ENCODE peak calls at places on chromosomes 13 and 19, in six cellular contexts. J is Calu3; C is activated gamma-delta T cell treated with Interleukin-2 at 50 U/mL for 16 hours; O is activated CD8-positive, alpha-beta memory T cell treated with anti-CD3 and anti-CD28 coated beads for 1 hour; Z is T-cell; Q is stimulated activated CD8-positive, alpha-beta memory T cell treated with anti-CD3 and anti-CD28 coated beads, Interleukin-12 subunit alpha, Interleukin-12 subunit beta, amount 100 ng/mL, for 4 hours. K is an unnamed sample.

GRCh38 chr13:113650731-113651148 is 7.3 kb downstream of the ATP4B start:
- DNase-seq in J (no peak), C (no peak), O (no peak), Z (no peak), Q (no peak), K (no peak)

GRCh38 chr19:49113762-49114629 is at the start of gene LIN7B:
- DNase-seq in J (peak), C (peak), O (no peak), Z (peak), Q (peak), K (peak)

GRCh38 chr13:35255241-35255640 is 221.2 kb downstream of the MAB21L1 start:
- DNase-seq in J (no peak), C (no peak), O (no peak), Z (no peak), Q (no peak), K (no peak)

GRCh38 chr13:57633950-57634828 is 2.6 kb downstream of the PCDH17 start:
- DNase-seq in J (no peak), C (no peak), O (no peak), Z (no peak), Q (no peak), K (no peak)

GRCh38 chr13:63041640-63042414 is 1626.2 kb upstream of the PCDH20 start:
- DNase-seq in J (no peak), C (no peak), O (no peak), Z (no peak), Q (no peak), K (peak)

GRCh38 chr13:24693862-24694471 is 13.8 kb downstream of the ATP12A start:
- DNase-seq in J (peak), C (peak), O (no peak), Z (peak), Q (no peak), K (peak)

GRCh38 chr19:13839938-13840750 is 36.8 kb upstream of the NANOS3 start:
- DNase-seq in J (peak), C (peak), O (no peak), Z (peak), Q (no peak), K (peak)

GRCh38 chr13:39490136-39490535 is 112.9 kb downstream of the LHFPL6 start:
- DNase-seq in J (no peak), C (no peak), O (no peak), Z (no peak), Q (no peak), K (no peak)

GRCh38 chr19:8269724-8270123 is 38.4 kb downstream of the CD320 start:
- DNase-seq in J (no peak), C (no peak), O (no peak), Z (no peak), Q (no peak), K (no peak)

GRCh38 chr13:101455863-101456262 is 3.4 kb downstream of the ITGBL1 start:
- DNase-seq in J (no peak), C (no peak), O (no peak), Z (no peak), Q (no peak), K (peak)

GRCh38 chr19:5101871-5102270 is 133.0 kb downstream of the KDM4B start:
- DNase-seq in J (no peak), C (no peak), O (no peak), Z (no peak), Q (no peak), K (no peak)

GRCh38 chr19:35355851-35356460 is 2.3 kb upstream of the FFAR3 start:
- DNase-seq in J (no peak), C (no peak), O (no peak), Z (no peak), Q (no peak), K (no peak)

GRCh38 chr19:17491287-17491686 is 20.2 kb upstream of the PGLS start:
- DNase-seq in J (no peak), C (no peak), O (no peak), Z (no peak), Q (no peak), K (no peak)

GRCh38 chr19:49425922-49426592 is 869 bp downstream of the GFY start:
- DNase-seq in J (peak), C (no peak), O (no peak), Z (no peak), Q (no peak), K (no peak)

GRCh38 chr19:35144600-35145436 is 1.8 kb downstream of the FXYD7 start:
- DNase-seq in J (peak), C (no peak), O (no peak), Z (peak), Q (no peak), K (peak)

GRCh38 chr13:44243198-44243852 is 130.3 kb upstream of the SERP2 start:
- DNase-seq in J (peak), C (peak), O (no peak), Z (no peak), Q (no peak), K (peak)

GRCh38 chr19:21910318-21910717 is 74.3 kb upstream of the ZNF43 start:
- DNase-seq in J (no peak), C (no peak), O (no peak), Z (no peak), Q (no peak), K (peak)

GRCh38 chr19:54207908-54208783 is 7.5 kb downstream of the RPS9 start:
- DNase-seq in J (no peak), C (no peak), O (no peak), Z (no peak), Q (no peak), K (peak)

GRCh38 chr19:39406656-39407393 is at the start of gene ZFP36:
- DNase-seq in J (peak), C (peak), O (peak), Z (peak), Q (peak), K (peak)

GRCh38 chr19:30450945-30451344 is 78.8 kb downstream of the ZNF536 start:
- DNase-seq in J (no peak), C (no peak), O (no peak), Z (no peak), Q (no peak), K (no peak)

GRCh38 chr19:35178701-35179100 is 24.2 kb downstream of the FXYD5 start:
- DNase-seq in J (no peak), C (no peak), O (no peak), Z (no peak), Q (no peak), K (no peak)

GRCh38 chr13:111846396-111847174 is 220.4 kb upstream of the SOX1 start:
- DNase-seq in J (no peak), C (no peak), O (no peak), Z (no peak), Q (no peak), K (no peak)

GRCh38 chr13:39699274-39699673 is 43.8 kb downstream of the COG6 start:
- DNase-seq in J (no peak), C (no peak), O (no peak), Z (no peak), Q (no peak), K (no peak)

GRCh38 chr19:41707502-41707812 is 969 bp upstream of the CEACAM5 start:
- DNase-seq in J (peak), C (no peak), O (no peak), Z (no peak), Q (no peak), K (peak)

GRCh38 chr19:51251453-51251790 is 542 bp downstream of the SIGLECL1 start:
- DNase-seq in J (peak), C (no peak), O (no peak), Z (no peak), Q (no peak), K (peak)